ENCODE peak calls at places on chromosomes 1 and 21, in four cellular contexts. Q is body of pancreas, I is astrocyte of the spinal cord, D is brain microvascular endothelial cell. O is an unnamed sample.

GRCh38 chr1:197268012-197268411 is at the start of gene CRB1:
- DNase-seq in Q (no peak), I (no peak), D (no peak), O (no peak)

GRCh38 chr1:19384113-19384512 is 72.0 kb downstream of the SLC66A1 start:
- DNase-seq in D (peak), I (peak), Q (peak), O (peak)

GRCh38 chr1:43978264-43978550 is 803 bp upstream of the B4GALT2 start:
- DNase-seq in I (no peak), Q (no peak), D (no peak), O (no peak)

GRCh38 chr1:235357485-235358378 is 9.5 kb upstream of the TBCE start:
- DNase-seq in Q (no peak), D (no peak), I (no peak), O (peak)

GRCh38 chr1:212108187-212108586 is 72.6 kb downstream of the DTL start:
- DNase-seq in Q (no peak), D (no peak), I (no peak), O (no peak)

GRCh38 chr1:213953816-213954215 is 34.0 kb upstream of the PROX1 start:
- DNase-seq in Q (no peak), D (no peak), I (no peak), O (no peak)

GRCh38 chr1:8603220-8603616 is 214.2 kb downstream of the RERE start:
- DNase-seq in D (no peak), I (peak), Q (no peak), O (no peak)

GRCh38 chr1:246597340-246597739 is 31.1 kb downstream of the CNST start:
- DNase-seq in D (peak), Q (peak), I (peak), O (peak)

GRCh38 chr1:217138173-217138838 is 415.1 kb upstream of the ESRRG start:
- DNase-seq in D (no peak), I (no peak), Q (no peak), O (no peak)

GRCh38 chr1:215228193-215228592 is 145.7 kb downstream of the KCNK2 start:
- DNase-seq in I (no peak), D (no peak), Q (no peak), O (no peak)

GRCh38 chr1:36084502-36085115 is 715 bp downstream of the TEKT2 start:
- DNase-seq in Q (peak), I (peak), D (no peak), O (no peak)

GRCh38 chr1:239976130-239976968 is 115.3 kb upstream of the FMN2 start:
- DNase-seq in Q (peak), D (peak), I (peak), O (peak)

GRCh38 chr1:223364685-223365382 is 858 bp upstream of the SUSD4 start:
- DNase-seq in I (no peak), Q (peak), D (no peak), O (no peak)

GRCh38 chr1:15277370-15277769 is 30.3 kb downstream of the FHAD1 start:
- DNase-seq in D (no peak), Q (no peak), I (no peak), O (no peak)

GRCh38 chr1:39675220-39675619 is 3.3 kb upstream of the NT5C1A start:
- DNase-seq in Q (peak), D (no peak), I (no peak), O (no peak)

GRCh38 chr1:63893976-63894375 is 120.2 kb downstream of the ROR1 start:
- DNase-seq in D (no peak), Q (no peak), I (peak), O (no peak)

GRCh38 chr21:25734654-25735220 is at the start of the genes ATP5PF and GABPA:
- DNase-seq in I (peak), D (peak), Q (peak), O (peak)

GRCh38 chr21:25733859-25734653 is 648 bp downstream of the ATP5PF start:
- DNase-seq in I (peak), Q (no peak), D (peak), O (no peak)

GRCh38 chr21:25735895-25736597 is 1.3 kb downstream of the GABPA start:
- DNase-seq in D (peak), Q (no peak), I (peak), O (peak)

GRCh38 chr21:25732091-25732760 is 2.5 kb downstream of the ATP5PF start:
- DNase-seq in I (no peak), D (no peak), Q (no peak), O (no peak)

GRCh38 chr21:25735221-25735894 is 586 bp downstream of the GABPA start:
- DNase-seq in Q (peak), I (peak), D (peak), O (peak)
- TF ChIP-seq CTCF in Q (no peak), I (no peak), D (no peak), O (no peak)

GRCh38 chr1:230120949-230121381 is 53.9 kb downstream of the GALNT2 start:
- DNase-seq in I (no peak), Q (peak), D (no peak), O (no peak)
- H3K4me3 ChIP-seq in I (no peak), Q (no peak), D (no peak), O (no peak)

DNA sequence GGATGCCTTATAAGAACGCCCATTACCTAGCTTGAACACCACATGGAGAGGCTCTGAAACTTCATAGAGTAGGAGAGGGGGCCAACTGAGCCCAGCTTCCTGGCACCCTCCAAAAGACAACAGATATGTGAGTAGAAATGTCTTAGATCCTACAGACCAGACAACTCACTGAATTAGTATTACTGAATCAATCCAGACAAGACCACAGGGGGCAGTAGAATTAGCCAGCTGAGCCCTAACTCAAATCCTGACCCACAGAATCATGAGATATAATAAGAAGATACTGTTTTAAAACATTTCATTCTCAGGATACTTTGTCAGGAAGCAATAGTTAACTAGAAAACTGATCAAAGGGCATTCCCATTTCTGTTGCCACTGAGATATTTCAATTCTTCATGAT is 45.8 kb upstream of the C1orf21 start:
- DNase-seq in I (no peak), Q (no peak), D (peak), O (peak)
- TF ChIP-seq CTCF in I (peak), Q (no peak), D (peak), O (peak)

GRCh38 chr1:175152006-175152652 is 40.4 kb downstream of the KIAA0040 start:
- DNase-seq in Q (peak), D (peak), I (peak), O (peak)
- H3K4me3 ChIP-seq in Q (no peak), D (no peak), I (no peak), O (no peak)

GRCh38 chr1:226310123-226310540 is 1.2 kb upstream of the LIN9 start:
- DNase-seq in Q (no peak), D (no peak), I (no peak), O (no peak)

GRCh38 chr1:226308723-226309397 is at the start of gene LIN9:
- DNase-seq in I (peak), Q (peak), D (peak), O (peak)

GRCh38 chr1:226308166-226308722 is 720 bp downstream of the LIN9 start:
- DNase-seq in Q (peak), I (peak), D (no peak), O (no peak)

GRCh38 chr1:226310637-226311195 is 1.8 kb upstream of the LIN9 start:
- DNase-seq in I (no peak), D (no peak), Q (no peak), O (no peak)

DNA sequence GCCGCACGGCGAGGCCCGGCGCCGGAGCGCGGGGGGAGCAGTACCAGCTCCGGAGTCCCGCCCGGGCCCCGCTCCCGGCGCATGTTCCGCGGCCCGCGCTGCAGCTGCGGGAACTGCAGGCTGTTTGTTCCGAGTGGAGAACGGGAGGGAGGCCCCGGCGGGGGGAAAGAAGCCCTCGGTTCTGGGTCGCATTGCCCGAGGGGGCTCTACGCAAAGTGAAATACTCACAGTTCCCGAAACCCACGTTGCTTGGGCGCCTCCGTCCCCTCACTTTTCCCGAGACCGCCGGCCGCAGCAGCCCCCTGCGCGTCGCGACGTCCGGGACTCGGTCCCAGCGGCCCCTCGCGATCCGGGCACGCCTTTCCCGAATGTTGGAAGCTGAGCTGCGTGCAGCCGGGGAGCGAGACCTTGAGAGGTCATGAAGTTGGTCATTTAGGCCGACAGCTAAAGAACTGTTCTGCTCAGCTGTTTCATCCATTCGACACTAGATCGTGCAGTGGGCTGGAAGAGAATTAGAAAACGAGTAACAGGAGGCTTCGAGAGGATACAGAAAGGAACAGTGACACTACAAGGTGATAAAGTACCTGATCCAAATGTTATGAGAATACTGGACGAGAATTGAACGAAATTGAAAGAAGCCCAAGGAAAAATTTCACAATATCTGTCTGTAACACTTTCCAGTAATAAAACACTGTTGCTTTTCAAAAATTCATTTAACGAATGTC is 596 bp upstream of the LIN9 start:
- DNase-seq in I (no peak), D (peak), Q (no peak), O (peak)
- TF ChIP-seq CTCF in I (peak), D (peak), Q (no peak), O (peak)

DNA sequence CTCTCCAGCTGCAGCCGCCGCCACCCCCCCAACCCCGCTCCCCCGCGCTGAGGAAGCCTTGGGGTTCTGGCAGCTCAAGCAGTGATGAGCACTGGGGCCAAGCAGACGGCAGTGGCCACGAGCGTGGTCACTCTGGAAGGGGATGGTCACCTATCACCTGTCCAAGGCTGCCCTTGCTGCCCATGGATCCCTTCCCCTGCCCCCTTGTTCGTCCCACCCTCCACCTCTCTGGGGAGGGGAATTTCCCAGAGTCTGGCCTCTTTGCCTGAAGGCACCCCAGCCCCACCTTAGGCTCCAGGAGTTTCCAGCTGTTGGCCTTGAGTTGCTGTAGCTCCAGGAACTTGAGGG is 7.2 kb upstream of the SMIM12 start:
- DNase-seq in I (no peak), D (no peak), Q (no peak), O (no peak)
- H3K4me3 ChIP-seq in I (peak), D (peak), Q (no peak), O (peak)

GRCh38 chr1:192764675-192765074 is 44.2 kb upstream of the RGS2 start:
- DNase-seq in D (no peak), Q (no peak), I (no peak), O (no peak)

GRCh38 chr1:192766009-192766625 is 42.7 kb upstream of the RGS2 start:
- DNase-seq in I (no peak), D (peak), Q (no peak), O (no peak)

GRCh38 chr1:192767798-192768197 is 41.0 kb upstream of the RGS2 start:
- DNase-seq in I (no peak), D (no peak), Q (no peak), O (no peak)

GRCh38 chr1:192768463-192768862 is 40.4 kb upstream of the RGS2 start:
- DNase-seq in Q (no peak), D (no peak), I (no peak), O (no peak)

DNA sequence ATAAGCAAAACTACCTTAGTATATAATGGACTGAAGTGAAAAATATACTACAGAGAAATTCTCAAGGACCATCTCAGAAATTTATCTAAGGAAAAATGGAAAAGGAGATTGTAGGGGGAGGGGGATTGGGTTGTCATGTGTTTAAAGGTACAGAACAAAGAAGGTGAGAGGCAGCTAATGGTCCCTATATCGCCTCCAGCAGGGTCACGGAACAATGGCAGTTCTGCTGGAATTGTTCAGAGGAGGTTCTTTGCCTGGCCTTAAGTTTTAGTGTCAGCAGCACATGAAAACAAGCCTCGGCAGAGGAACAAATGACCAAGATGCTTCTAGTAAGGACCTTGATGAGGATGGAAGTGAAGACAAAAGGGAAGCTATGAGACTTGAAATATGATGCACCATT is 42.0 kb upstream of the RGS2 start:
- DNase-seq in D (no peak), Q (no peak), I (no peak), O (no peak)
- TF ChIP-seq CTCF in D (no peak), Q (no peak), I (no peak), O (no peak)